ENCODE peak calls at places on chromosomes 5 and 9, in four cellular contexts. B is dorsolateral prefrontal cortex, L is heart right ventricle, N is IMR-90. O is an unnamed sample.

GRCh38 chr5:124737651-124738050 is 8.8 kb downstream of the ZNF608 start:
- DNase-seq in B (no peak), L (no peak), N (no peak), O (no peak)

GRCh38 chr9:96649620-96650323 is 5.3 kb downstream of the PRXL2C start:
- DNase-seq in N (no peak), L (no peak), B (no peak), O (no peak)

GRCh38 chr9:14030350-14030823 is 283.6 kb downstream of the NFIB start:
- DNase-seq in L (no peak), B (no peak), N (peak; percentile 66), O (no peak)

GRCh38 chr9:136847065-136847826 is 2.0 kb upstream of the PHPT1 start:
- DNase-seq in L (peak; percentile 71), B (no peak), N (peak; percentile 39), O (peak; percentile 57)

GRCh38 chr5:35644543-35644942 is 26.9 kb downstream of the SPEF2 start:
- DNase-seq in B (no peak), N (no peak), L (no peak), O (no peak)

GRCh38 chr5:135821061-135821781 is 13.2 kb upstream of the SLC25A48 start:
- DNase-seq in L (no peak), B (no peak), N (no peak), O (no peak)

GRCh38 chr5:124662261-124662781 is 84.1 kb downstream of the ZNF608 start:
- DNase-seq in L (no peak), B (no peak), N (no peak), O (no peak)

GRCh38 chr9:89678394-89679005 is 73.7 kb downstream of the GADD45G start:
- DNase-seq in B (no peak), L (no peak), N (no peak), O (no peak)

GRCh38 chr9:70506159-70506558 is 91.7 kb upstream of the KLF9 start:
- DNase-seq in B (no peak), N (no peak), L (no peak), O (no peak)

GRCh38 chr9:102185371-102185770 is 446.9 kb upstream of the GRIN3A start:
- DNase-seq in L (peak; percentile 22), B (no peak), N (no peak), O (no peak)

GRCh38 chr5:155564541-155564940 is 551.0 kb downstream of the KIF4B start:
- DNase-seq in N (no peak), B (no peak), L (no peak), O (no peak)

GRCh38 chr9:70408393-70409040 is 5.9 kb downstream of the KLF9 start:
- DNase-seq in N (no peak), B (no peak), L (no peak), O (no peak)

GRCh38 chr9:4305065-4305481 is 5.2 kb upstream of the GLIS3 start:
- DNase-seq in L (no peak), N (no peak), B (no peak), O (no peak)

GRCh38 chr5:173680660-173681242 is 64.3 kb upstream of the BOD1 start:
- DNase-seq in B (no peak), L (no peak), N (no peak), O (peak; percentile 62)

DNA sequence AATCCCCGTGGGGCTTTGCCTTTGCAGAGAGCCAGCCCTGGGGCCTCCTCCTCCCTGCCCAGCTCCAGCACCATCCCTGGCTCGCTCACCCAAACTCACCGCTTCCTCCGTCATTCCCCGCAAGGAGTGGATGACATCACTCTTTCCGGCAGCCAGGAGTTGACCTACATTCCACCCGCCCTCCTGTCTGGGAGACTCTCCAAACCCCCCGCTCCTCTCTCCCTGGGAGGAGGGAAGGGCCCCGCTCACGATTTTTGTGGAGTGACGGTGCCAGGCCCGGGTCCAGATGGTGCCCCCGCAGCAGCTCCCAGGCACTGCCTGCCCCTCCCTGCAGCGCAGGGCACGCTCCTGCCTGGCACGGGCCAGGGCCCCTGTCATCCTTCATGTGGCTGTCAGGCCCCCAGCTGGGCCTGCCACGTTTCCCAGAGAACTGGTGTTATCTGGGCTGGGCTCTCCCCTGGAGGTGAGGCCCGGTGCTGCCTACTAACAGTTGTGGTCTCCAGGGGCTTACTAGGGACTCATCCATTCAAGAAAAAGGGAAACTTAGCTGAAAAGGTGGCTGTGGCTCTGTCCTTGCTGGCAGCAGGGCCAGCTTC is 52.3 kb downstream of the NTNG2 start:
- DNase-seq in N (peak; percentile 96), L (peak; percentile 91), B (peak; percentile 84), O (no peak)
- TF ChIP-seq CTCF in N (peak; percentile 23), L (peak; percentile 28), B (no peak), O (no peak)

GRCh38 chr5:132747064-132747692 is at the start of gene CCNI2:
- DNase-seq in N (no peak), B (no peak), L (no peak), O (peak; percentile 73)
- TF ChIP-seq CTCF in N (no peak), B (no peak), L (no peak), O (no peak)

DNA sequence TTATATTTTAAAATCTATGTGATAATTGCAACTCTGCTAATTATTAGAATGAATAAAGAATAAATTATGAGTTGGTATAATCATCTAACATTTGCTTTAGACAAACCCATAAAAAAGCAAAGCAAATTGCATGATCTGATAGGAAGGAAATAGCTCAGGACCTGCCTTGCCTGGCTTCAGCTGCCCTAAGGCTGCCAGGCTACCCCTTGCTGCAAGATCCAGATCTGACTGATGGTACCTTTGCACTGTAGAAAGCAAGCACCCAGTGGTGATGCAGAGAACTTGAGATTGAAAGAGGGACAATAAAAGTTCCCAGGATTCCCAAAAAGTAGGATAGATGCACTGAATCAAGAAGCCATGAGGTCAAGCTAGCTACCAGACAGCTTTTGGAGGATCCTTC is 100.9 kb upstream of the FSTL4 start:
- DNase-seq in L (no peak), B (no peak), N (no peak), O (no peak)
- TF ChIP-seq CTCF in L (no peak), B (no peak), N (no peak), O (no peak)

GRCh38 chr9:2230362-2230761 is 215.2 kb downstream of the SMARCA2 start:
- DNase-seq in N (no peak), L (no peak), B (no peak), O (no peak)

GRCh38 chr9:2229109-2229733 is 214.1 kb downstream of the SMARCA2 start:
- DNase-seq in N (no peak), L (no peak), B (no peak), O (peak; percentile 20)

GRCh38 chr9:2227468-2227867 is 212.3 kb downstream of the SMARCA2 start:
- DNase-seq in B (no peak), L (no peak), N (peak; percentile 67), O (no peak)

GRCh38 chr9:2228641-2229040 is 213.5 kb downstream of the SMARCA2 start:
- DNase-seq in N (no peak), L (no peak), B (no peak), O (no peak)

GRCh38 chr9:2228132-2228531 is 213.0 kb downstream of the SMARCA2 start:
- DNase-seq in B (peak; percentile 57), L (no peak), N (no peak), O (no peak)
- TF ChIP-seq CTCF in B (peak; percentile 62), L (peak; percentile 54), N (peak; percentile 15), O (peak; percentile 4)

GRCh38 chr5:17412760-17413671 is 85.0 kb upstream of the TAF11L2 start:
- DNase-seq in N (no peak), B (no peak), L (no peak), O (peak; percentile 31)
- TF ChIP-seq CTCF in N (no peak), B (no peak), L (no peak), O (peak; percentile 7)

DNA sequence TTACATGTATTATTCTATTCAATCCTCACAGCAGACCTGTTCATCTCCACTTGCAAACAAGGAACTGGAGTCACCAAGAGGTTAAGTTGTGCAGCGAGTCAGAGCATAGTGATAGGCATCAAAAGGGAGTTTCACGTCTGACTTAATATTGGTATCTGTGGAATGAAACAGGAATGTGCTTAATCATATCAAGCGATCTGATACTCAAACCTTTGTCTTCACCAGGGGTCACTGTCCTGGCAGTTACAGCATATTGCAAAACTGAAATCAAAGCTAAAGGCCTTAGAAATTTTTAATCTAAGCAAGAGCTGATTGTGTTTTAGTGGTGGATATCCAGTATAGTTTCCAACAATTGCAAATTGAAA is 271.6 kb downstream of the PLK2 start:
- DNase-seq in N (peak; percentile 70), B (no peak), L (no peak), O (no peak)
- TF ChIP-seq CTCF in N (no peak), B (no peak), L (peak; percentile 35), O (no peak)

DNA sequence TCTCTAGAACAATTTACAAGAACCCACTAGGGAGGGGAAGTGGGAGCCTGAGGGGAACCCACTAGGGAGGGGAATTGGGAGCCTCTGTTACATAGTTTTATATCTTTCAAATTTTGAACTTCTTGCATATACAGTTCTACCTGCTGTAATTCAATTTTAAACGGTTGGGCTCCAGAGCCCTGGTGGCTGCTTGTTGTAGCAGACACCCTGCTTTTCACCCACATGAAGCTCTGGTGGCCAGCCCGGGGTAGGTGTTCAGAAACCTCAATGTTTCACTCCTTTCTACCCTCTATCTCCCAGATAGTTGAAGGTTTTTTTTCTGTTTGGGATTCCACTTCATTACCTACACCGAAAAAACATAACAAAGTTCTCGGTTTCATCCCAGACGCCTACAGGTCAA is 124.4 kb downstream of the TMEM174 start:
- DNase-seq in L (no peak), N (no peak), B (no peak), O (no peak)
- TF ChIP-seq CTCF in L (no peak), N (no peak), B (no peak), O (no peak)

GRCh38 chr5:23825196-23825595 is 317.8 kb downstream of the PRDM9 start:
- DNase-seq in N (no peak), L (no peak), B (no peak), O (no peak)

GRCh38 chr5:23823521-23823920 is 316.1 kb downstream of the PRDM9 start:
- DNase-seq in L (no peak), N (no peak), B (no peak), O (no peak)

DNA sequence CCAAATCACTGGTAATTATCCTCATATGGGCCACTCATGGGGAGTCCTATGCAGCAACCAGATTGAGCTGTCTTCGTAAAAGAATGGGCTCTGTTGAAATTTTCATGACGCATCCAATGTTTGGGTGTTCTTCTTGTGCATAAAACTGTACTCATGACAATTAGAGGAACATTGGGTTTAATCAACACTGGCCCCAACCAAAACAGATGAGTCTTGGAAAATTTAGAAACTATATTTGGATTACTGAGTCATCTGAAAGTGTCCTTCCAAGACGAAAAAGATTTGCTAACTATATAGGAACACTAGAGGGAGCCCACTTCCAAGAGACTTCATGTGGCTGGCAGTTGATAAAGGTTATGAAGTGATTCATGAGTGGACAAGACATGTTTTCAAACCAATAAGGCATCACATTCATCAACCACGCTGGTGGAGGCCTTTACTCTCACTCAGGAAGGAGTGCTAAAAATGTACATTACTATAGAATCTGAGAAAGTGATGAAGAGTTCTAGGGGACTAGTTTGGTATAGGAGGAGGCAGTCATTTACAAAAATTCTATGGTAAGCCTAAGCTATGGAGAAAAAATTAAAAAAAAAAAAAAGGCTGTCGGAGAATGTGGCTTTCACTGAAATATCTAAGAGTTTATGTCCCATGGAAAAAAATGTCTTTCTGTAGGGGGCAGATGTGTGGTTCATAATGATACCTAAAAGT is 313.5 kb downstream of the PRDM9 start:
- DNase-seq in N (peak; percentile 1), L (no peak), B (no peak), O (no peak)
- TF ChIP-seq CTCF in N (peak; percentile 12), L (peak; percentile 48), B (peak; percentile 31), O (peak; percentile 40)

GRCh38 chr9:12640021-12640587 is 53.1 kb upstream of the TYRP1 start:
- DNase-seq in L (no peak), B (no peak), N (peak; percentile 43), O (no peak)
- TF ChIP-seq CTCF in L (peak; percentile 64), B (peak; percentile 60), N (peak; percentile 52), O (peak; percentile 33)

GRCh38 chr5:14281746-14282181 is 138.6 kb downstream of the TRIO start:
- DNase-seq in L (no peak), B (no peak), N (no peak), O (peak; percentile 34)
- TF ChIP-seq CTCF in L (no peak), B (no peak), N (no peak), O (no peak)

O was measured in GM10248.